ENCODE peak calls at places on chromosome 20, in four cellular contexts. V is stimulated activated CD4-positive, alpha-beta T cell treated with anti-CD3 and anti-CD28 coated beads, TNF-alpha, amount 100 ng/mL, for 24 hours; L is fibroblast of pulmonary artery; K is left lung. T is an unnamed sample.

GRCh38 chr20:59001449-59002171 is 5.4 kb downstream of the CTSZ start:
- DNase-seq in V (no peak), L (no peak), K (no peak), T (no peak)

GRCh38 chr20:53557157-53557556 is 36.5 kb downstream of the ZNF217 start:
- DNase-seq in V (no peak), L (no peak), K (no peak), T (no peak)

GRCh38 chr20:8527998-8528397 is 395.9 kb downstream of the PLCB1 start:
- DNase-seq in V (no peak), L (peak; percentile 88), K (no peak), T (peak; percentile 34)

GRCh38 chr20:37714973-37715657 is 21.3 kb downstream of the CTNNBL1 start:
- DNase-seq in V (no peak), L (peak; percentile 42), K (no peak), T (peak; percentile 80)

GRCh38 chr20:63230800-63231268 is 4.9 kb upstream of the BIRC7 start:
- DNase-seq in V (no peak), L (peak; percentile 73), K (peak; percentile 76), T (peak; percentile 66)

GRCh38 chr20:55251170-55251569 is 754.1 kb downstream of the CBLN4 start:
- DNase-seq in V (no peak), L (no peak), K (peak; percentile 23), T (no peak)

GRCh38 chr20:26315054-26315453 is 618.4 kb upstream of the ZNF337 start:
- DNase-seq in V (no peak), L (no peak), K (no peak), T (no peak)

GRCh38 chr20:53917145-53918009 is 153.0 kb downstream of the BCAS1 start:
- DNase-seq in V (no peak), L (peak; percentile 70), K (no peak), T (peak; percentile 46)

GRCh38 chr20:63966944-63967322 is 2.8 kb downstream of the ZNF512B start:
- DNase-seq in V (no peak), L (no peak), K (peak; percentile 54), T (no peak)

GRCh38 chr20:33663161-33664084 is 1.3 kb downstream of the C20orf144 start:
- DNase-seq in V (peak; percentile 65), L (peak; percentile 66), K (peak; percentile 99), T (peak; percentile 81)